ENCODE peak calls at places on chromosomes 7 and 10, in four cellular contexts. C, H, R and W are unnamed samples.

GRCh38 chr10:77781451-77782327 is 144.1 kb upstream of the KCNMA1 start:
- DNase-seq in C (no peak), H (no peak), R (no peak), W (no peak)

GRCh38 chr7:134255814-134256213 is 60.9 kb downstream of the SLC35B4 start:
- DNase-seq in C (no peak), H (no peak), R (no peak), W (no peak)

GRCh38 chr7:76409537-76409936 is at the start of gene SSC4D:
- DNase-seq in C (peak; percentile 74), H (no peak), R (no peak), W (no peak)

GRCh38 chr7:132177708-132178392 is 398.4 kb downstream of the PLXNA4 start:
- DNase-seq in C (no peak), H (no peak), R (no peak), W (no peak)

GRCh38 chr7:133134810-133135209 is 52.9 kb upstream of the CHCHD3 start:
- DNase-seq in C (no peak), H (no peak), R (no peak), W (no peak)

GRCh38 chr10:77836299-77836820 is 90.2 kb downstream of the DLG5 start:
- DNase-seq in C (peak; percentile 8), H (peak; percentile 22), R (peak; percentile 68), W (peak; percentile 47)

GRCh38 chr7:90917536-90917935 is 321.4 kb downstream of the CDK14 start:
- DNase-seq in C (no peak), H (no peak), R (no peak), W (no peak)

GRCh38 chr7:91347288-91347687 is 83.1 kb downstream of the FZD1 start:
- DNase-seq in C (no peak), H (peak; percentile 2), R (no peak), W (no peak)

GRCh38 chr10:14585287-14586193 is 189.2 kb downstream of the FAM107B start:
- DNase-seq in C (no peak), H (no peak), R (no peak), W (no peak)

GRCh38 chr10:43250625-43250924 is 16.3 kb downstream of the RASGEF1A start:
- DNase-seq in C (no peak), H (no peak), R (no peak), W (no peak)

GRCh38 chr7:31651234-31651633 is 35.8 kb upstream of the PPP1R17 start:
- DNase-seq in C (no peak), H (no peak), R (no peak), W (no peak)

GRCh38 chr7:99860281-99861127 is 16.3 kb downstream of the OR2AE1 start:
- DNase-seq in C (no peak), H (peak; percentile 52), R (no peak), W (no peak)

GRCh38 chr10:75403144-75404022 is 1.8 kb upstream of the ZNF503 start:
- DNase-seq in C (peak; percentile 74), H (no peak), R (peak; percentile 37), W (peak; percentile 55)

GRCh38 chr7:117010375-117011133 is 57.3 kb downstream of the ST7 start:
- DNase-seq in C (no peak), H (peak; percentile 56), R (no peak), W (no peak)

GRCh38 chr7:127755529-127755928 is 103.5 kb downstream of the SND1 start:
- DNase-seq in C (no peak), H (no peak), R (no peak), W (no peak)

GRCh38 chr7:151083071-151083823 is at the start of gene TMUB1:
- DNase-seq in C (peak; percentile 83), H (peak; percentile 51), R (peak; percentile 86), W (peak; percentile 86)

GRCh38 chr7:27185013-27185707 is at the start of gene HOXA11:
- DNase-seq in C (no peak), H (peak; percentile 20), R (peak; percentile 83), W (peak; percentile 91)

GRCh38 chr7:128263420-128263819 is 22.3 kb downstream of the LEP start:
- DNase-seq in C (no peak), H (no peak), R (no peak), W (no peak)

GRCh38 chr7:36951257-36951697 is 227.0 kb upstream of the AOAH start:
- DNase-seq in C (no peak), H (no peak), R (peak; percentile 21), W (no peak)

GRCh38 chr10:12348870-12349627 is at the start of gene CAMK1D:
- DNase-seq in C (peak; percentile 74), H (peak; percentile 66), R (peak; percentile 91), W (peak; percentile 84)

GRCh38 chr7:101860316-101861222 is 43.1 kb downstream of the CUX1 start:
- DNase-seq in C (no peak), H (no peak), R (no peak), W (no peak)

GRCh38 chr7:64640504-64640903 is 25.4 kb upstream of the ZNF107 start:
- DNase-seq in C (no peak), H (no peak), R (no peak), W (no peak)

GRCh38 chr7:144830811-144831210 is 5.0 kb downstream of the TPK1 start:
- DNase-seq in C (no peak), H (peak; percentile 4), R (no peak), W (no peak)

GRCh38 chr10:30481603-30482002 is 47.6 kb downstream of the MAP3K8 start:
- DNase-seq in C (no peak), H (no peak), R (no peak), W (no peak)

GRCh38 chr10:60803433-60803832 is 25.2 kb downstream of the CDK1 start:
- DNase-seq in C (no peak), H (no peak), R (no peak), W (no peak)

GRCh38 chr7:64559206-64559605 is 3.7 kb downstream of the ZNF680 start:
- DNase-seq in C (no peak), H (no peak), R (no peak), W (no peak)

GRCh38 chr10:62214364-62214874 is 54.2 kb downstream of the RTKN2 start:
- DNase-seq in C (no peak), H (no peak), R (no peak), W (no peak)

GRCh38 chr10:2890093-2890492 is 177.3 kb upstream of the PFKP start:
- DNase-seq in C (no peak), H (no peak), R (no peak), W (no peak)

GRCh38 chr10:110508389-110508788 is 10.7 kb downstream of the DUSP5 start:
- DNase-seq in C (no peak), H (no peak), R (no peak), W (no peak)

GRCh38 chr10:31745612-31746376 is 182.8 kb downstream of the ARHGAP12 start:
- DNase-seq in C (no peak), H (peak; percentile 97), R (no peak), W (no peak)

GRCh38 chr7:138886501-138886917 is 88.5 kb upstream of the ATP6V0A4 start:
- DNase-seq in C (peak; percentile 48), H (peak; percentile 73), R (no peak), W (peak; percentile 65)

GRCh38 chr10:11425672-11426071 is 185.8 kb downstream of the USP6NL start:
- DNase-seq in C (no peak), H (no peak), R (no peak), W (no peak)

GRCh38 chr7:153382591-153383225 is 623.2 kb downstream of the ACTR3B start:
- DNase-seq in C (no peak), H (no peak), R (no peak), W (no peak)

GRCh38 chr7:150860978-150861295 is 8.6 kb downstream of the AOC1 start:
- DNase-seq in C (no peak), H (no peak), R (no peak), W (peak; percentile 13)

GRCh38 chr10:95391570-95392249 is 100.9 kb upstream of the PDLIM1 start:
- DNase-seq in C (peak; percentile 68), H (peak; percentile 46), R (no peak), W (no peak)

GRCh38 chr7:17598846-17599245 is 300.4 kb downstream of the AHR start:
- DNase-seq in C (no peak), H (peak; percentile 23), R (no peak), W (no peak)

GRCh38 chr10:113765910-113766309 is 14.4 kb downstream of the PLEKHS1 start:
- DNase-seq in C (no peak), H (no peak), R (no peak), W (no peak)

GRCh38 chr7:44433255-44434022 is 57.0 kb downstream of the NUDCD3 start:
- DNase-seq in C (no peak), H (no peak), R (no peak), W (no peak)

GRCh38 chr7:44430054-44430453 is 60.4 kb downstream of the NUDCD3 start:
- DNase-seq in C (no peak), H (no peak), R (no peak), W (no peak)

GRCh38 chr7:44432381-44432977 is 58.0 kb downstream of the NUDCD3 start:
- DNase-seq in C (no peak), H (no peak), R (no peak), W (no peak)

GRCh38 chr7:44431091-44431608 is 59.3 kb downstream of the NUDCD3 start:
- DNase-seq in C (peak; percentile 36), H (peak; percentile 28), R (peak; percentile 21), W (no peak)

GRCh38 chr7:44434201-44434600 is 56.3 kb downstream of the NUDCD3 start:
- DNase-seq in C (peak; percentile 17), H (no peak), R (no peak), W (no peak)
- H3K27ac ChIP-seq in C (peak overlapping the region; percentile 80), H (no peak overlapping the region), R (no peak overlapping the region), W (no peak overlapping the region)

GRCh38 chr10:133072776-133073390 is 14.8 kb upstream of the ADGRA1 start:
- DNase-seq in C (no peak), H (no peak), R (no peak), W (no peak)
- H3K9me3 ChIP-seq in C (no peaks in the 10 kb centered on the region), H (no peaks in the 10 kb centered on the region), R (no peaks in the 10 kb centered on the region), W (no peaks in the 10 kb centered on the region)

GRCh38 chr10:70879244-70879643 is 9.1 kb downstream of the PCBD1 start:
- DNase-seq in C (no peak), H (no peak), R (no peak), W (no peak)
- H3K4me3 ChIP-seq in C (no peak overlapping the region), H (no peak overlapping the region), R (no peak overlapping the region), W (no peak overlapping the region)

GRCh38 chr10:101618871-101619270 is 30.8 kb downstream of the DPCD start:
- DNase-seq in C (no peak), H (no peak), R (no peak), W (no peak)
- H3K27ac ChIP-seq in C (no peak overlapping the region), H (no peak overlapping the region), R (no peak overlapping the region), W (no peak overlapping the region)

DNA sequence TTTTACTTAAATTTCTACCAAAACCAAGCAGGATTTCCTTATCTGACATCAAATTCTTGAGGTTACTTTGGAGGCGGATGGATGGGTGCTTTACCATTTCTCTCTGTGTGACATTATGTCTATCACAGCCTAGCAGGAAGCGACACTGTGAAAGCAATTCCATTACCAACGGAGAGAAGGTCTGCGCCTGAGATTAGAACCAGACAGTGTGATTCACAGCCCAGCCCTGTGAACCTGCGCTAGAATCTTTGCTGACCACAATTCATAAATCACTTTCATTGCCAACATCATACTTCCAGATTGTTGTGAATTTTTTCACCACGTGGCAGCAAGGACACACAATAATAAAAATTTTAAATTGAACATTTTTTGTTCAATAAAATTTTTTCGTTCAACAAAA is 126.5 kb downstream of the CUBN start:
- DNase-seq in C (no peak), H (peak; percentile 86), R (no peak), W (no peak)
- H3K9me3 ChIP-seq in C (no peaks in the 10 kb centered on the region), H (no peaks in the 10 kb centered on the region), R (no peaks in the 10 kb centered on the region), W (no peaks in the 10 kb centered on the region)